ENCODE peak calls at places on chromosomes 3 and 15, in five cellular contexts. One of them, this sample, is unnamed.

GRCh38 chr3:13121553-13122001 is 48.3 kb upstream of the IQSEC1 start:
- DNase-seq in CD4-positive, CD25-positive, alpha-beta regulatory T cell: no peak
- DNase-seq in uterus: no peak
- DNase-seq in aorta: peak; percentile 73
- DNase-seq in Caco-2: peak; percentile 29
- DNase-seq in this sample: no peak

GRCh38 chr15:54288049-54288448 is 309.8 kb downstream of the UNC13C start:
- DNase-seq in Caco-2: no peak
- DNase-seq in CD4-positive, CD25-positive, alpha-beta regulatory T cell: no peak
- DNase-seq in uterus: no peak
- DNase-seq in aorta: no peak
- DNase-seq in this sample: no peak

GRCh38 chr3:122392868-122393844 is 9.2 kb downstream of the FAM162A start:
- DNase-seq in CD4-positive, CD25-positive, alpha-beta regulatory T cell: peak; percentile 71
- DNase-seq in uterus: no peak
- DNase-seq in aorta: no peak
- DNase-seq in Caco-2: no peak
- DNase-seq in this sample: no peak

GRCh38 chr15:79433610-79434009 is 1.5 kb downstream of the MINAR1 start:
- DNase-seq in uterus: no peak
- DNase-seq in CD4-positive, CD25-positive, alpha-beta regulatory T cell: no peak
- DNase-seq in Caco-2: no peak
- DNase-seq in aorta: no peak
- DNase-seq in this sample: no peak

GRCh38 chr3:98977520-98977919 is 76.0 kb upstream of the DCBLD2 start:
- DNase-seq in Caco-2: no peak
- DNase-seq in aorta: no peak
- DNase-seq in uterus: no peak
- DNase-seq in CD4-positive, CD25-positive, alpha-beta regulatory T cell: no peak
- DNase-seq in this sample: no peak

GRCh38 chr3:99644017-99644416 is 5.6 kb downstream of the COL8A1 start:
- DNase-seq in aorta: no peak
- DNase-seq in Caco-2: no peak
- DNase-seq in uterus: no peak
- DNase-seq in CD4-positive, CD25-positive, alpha-beta regulatory T cell: no peak
- DNase-seq in this sample: no peak

GRCh38 chr15:57873564-57874209 is 167.2 kb downstream of the POLR2M start:
- DNase-seq in aorta: no peak
- DNase-seq in CD4-positive, CD25-positive, alpha-beta regulatory T cell: no peak
- DNase-seq in uterus: no peak
- DNase-seq in Caco-2: no peak
- DNase-seq in this sample: no peak

GRCh38 chr15:59295742-59296090 is 77.0 kb downstream of the MYO1E start:
- DNase-seq in uterus: no peak
- DNase-seq in CD4-positive, CD25-positive, alpha-beta regulatory T cell: no peak
- DNase-seq in Caco-2: no peak
- DNase-seq in aorta: no peak
- DNase-seq in this sample: no peak

GRCh38 chr15:65578904-65579728 is 31.8 kb downstream of the INTS14 start:
- DNase-seq in CD4-positive, CD25-positive, alpha-beta regulatory T cell: no peak
- DNase-seq in uterus: no peak
- DNase-seq in Caco-2: no peak
- DNase-seq in aorta: no peak
- DNase-seq in this sample: no peak

GRCh38 chr3:46380471-46381215 is 9.9 kb downstream of the CCR5 start:
- DNase-seq in uterus: no peak
- DNase-seq in Caco-2: no peak
- DNase-seq in aorta: no peak
- DNase-seq in CD4-positive, CD25-positive, alpha-beta regulatory T cell: peak; percentile 42
- DNase-seq in this sample: no peak

GRCh38 chr3:160667452-160667851 is 9.5 kb upstream of the ARL14 start:
- DNase-seq in uterus: no peak
- DNase-seq in Caco-2: peak; percentile 73
- DNase-seq in CD4-positive, CD25-positive, alpha-beta regulatory T cell: no peak
- DNase-seq in aorta: no peak
- DNase-seq in this sample: no peak

GRCh38 chr3:186239321-186239720 is 122.7 kb downstream of the DGKG start:
- DNase-seq in CD4-positive, CD25-positive, alpha-beta regulatory T cell: no peak
- DNase-seq in aorta: no peak
- DNase-seq in uterus: no peak
- DNase-seq in Caco-2: no peak
- DNase-seq in this sample: no peak

GRCh38 chr3:72338942-72339749 is 509.1 kb downstream of the SHQ1 start:
- DNase-seq in CD4-positive, CD25-positive, alpha-beta regulatory T cell: no peak
- DNase-seq in uterus: peak; percentile 43
- DNase-seq in aorta: peak; percentile 88
- DNase-seq in Caco-2: peak; percentile 55
- DNase-seq in this sample: no peak

GRCh38 chr3:41117398-41117870 is 81.9 kb upstream of the CTNNB1 start:
- DNase-seq in uterus: peak; percentile 47
- DNase-seq in CD4-positive, CD25-positive, alpha-beta regulatory T cell: peak; percentile 94
- DNase-seq in Caco-2: no peak
- DNase-seq in aorta: peak; percentile 91
- DNase-seq in this sample: peak; percentile 83

DNA sequence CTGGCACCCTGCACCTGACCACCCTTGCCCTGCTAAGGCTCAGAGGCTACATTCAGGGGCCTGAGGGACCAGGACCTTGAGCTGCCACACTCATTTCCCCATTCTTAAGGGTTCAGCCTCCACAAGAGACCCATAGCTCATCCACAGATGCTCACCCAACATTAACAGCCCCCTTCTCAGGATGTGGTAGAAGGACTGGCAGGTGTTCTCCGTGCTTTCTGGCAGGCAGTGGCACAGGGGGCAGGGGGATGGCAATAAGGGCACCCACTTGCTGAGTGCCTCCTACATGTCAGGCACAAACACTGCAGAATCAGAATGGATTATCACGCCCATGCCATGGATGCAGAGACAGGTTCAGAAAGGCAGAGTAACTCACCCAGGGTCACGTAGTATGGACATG is 9.5 kb downstream of the MAPKAPK3 start:
- DNase-seq in uterus: no peak
- DNase-seq in CD4-positive, CD25-positive, alpha-beta regulatory T cell: peak; percentile 12
- DNase-seq in Caco-2: no peak
- DNase-seq in aorta: no peak
- DNase-seq in this sample: no peak
- H3K4me1 ChIP-seq in uterus: no peaks in the 10 kb centered on the region
- H3K4me1 ChIP-seq in CD4-positive, CD25-positive, alpha-beta regulatory T cell: peaks cover 94% of the 10 kb centered on the region
- H3K4me1 ChIP-seq in Caco-2: peaks cover 12% of the 10 kb centered on the region
- H3K4me1 ChIP-seq in aorta: no peaks in the 10 kb centered on the region
- H3K4me1 ChIP-seq in this sample: peaks cover 68% of the 10 kb centered on the region

GRCh38 chr15:40452296-40453090 is 11.7 kb downstream of the BAHD1 start:
- DNase-seq in uterus: no peak
- DNase-seq in aorta: no peak
- DNase-seq in CD4-positive, CD25-positive, alpha-beta regulatory T cell: peak; percentile 51
- DNase-seq in Caco-2: no peak
- DNase-seq in this sample: no peak

GRCh38 chr15:40449275-40449674 is 8.5 kb downstream of the BAHD1 start:
- DNase-seq in Caco-2: no peak
- DNase-seq in CD4-positive, CD25-positive, alpha-beta regulatory T cell: no peak
- DNase-seq in uterus: no peak
- DNase-seq in aorta: no peak
- DNase-seq in this sample: no peak

GRCh38 chr15:40451497-40452158 is 10.9 kb downstream of the BAHD1 start:
- DNase-seq in aorta: no peak
- DNase-seq in Caco-2: no peak
- DNase-seq in CD4-positive, CD25-positive, alpha-beta regulatory T cell: no peak
- DNase-seq in uterus: no peak
- DNase-seq in this sample: no peak

GRCh38 chr15:40448354-40448753 is 7.6 kb downstream of the BAHD1 start:
- DNase-seq in uterus: no peak
- DNase-seq in aorta: no peak
- DNase-seq in Caco-2: no peak
- DNase-seq in CD4-positive, CD25-positive, alpha-beta regulatory T cell: no peak
- DNase-seq in this sample: no peak

DNA sequence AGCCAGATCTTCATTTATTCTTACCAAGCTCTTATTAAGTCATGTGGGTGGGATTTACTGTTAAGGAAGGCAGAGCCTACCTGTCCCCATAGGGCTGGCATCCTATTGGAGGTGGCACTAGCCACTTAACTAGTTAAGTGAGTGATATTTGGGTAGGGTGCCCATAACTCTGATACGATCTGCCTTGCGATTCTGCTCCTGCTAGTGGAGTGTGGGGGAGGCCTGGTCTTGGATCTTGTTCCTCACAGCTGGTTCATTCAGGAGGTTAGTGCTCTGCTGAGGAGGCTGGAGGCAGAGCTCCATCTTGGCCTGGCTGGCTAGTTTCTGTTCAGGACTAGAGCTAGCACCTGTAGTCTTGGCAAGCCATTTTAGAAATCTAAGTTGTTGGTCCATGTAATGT is 9.3 kb downstream of the BAHD1 start:
- DNase-seq in CD4-positive, CD25-positive, alpha-beta regulatory T cell: no peak
- DNase-seq in aorta: no peak
- DNase-seq in Caco-2: no peak
- DNase-seq in uterus: no peak
- DNase-seq in this sample: no peak
- H3K4me1 ChIP-seq in CD4-positive, CD25-positive, alpha-beta regulatory T cell: peaks cover 53% of the 10 kb centered on the region
- H3K4me1 ChIP-seq in aorta: no peaks in the 10 kb centered on the region
- H3K4me1 ChIP-seq in Caco-2: peaks cover 28% of the 10 kb centered on the region
- H3K4me1 ChIP-seq in uterus: no peaks in the 10 kb centered on the region
- H3K4me1 ChIP-seq in this sample: peaks cover 32% of the 10 kb centered on the region

DNA sequence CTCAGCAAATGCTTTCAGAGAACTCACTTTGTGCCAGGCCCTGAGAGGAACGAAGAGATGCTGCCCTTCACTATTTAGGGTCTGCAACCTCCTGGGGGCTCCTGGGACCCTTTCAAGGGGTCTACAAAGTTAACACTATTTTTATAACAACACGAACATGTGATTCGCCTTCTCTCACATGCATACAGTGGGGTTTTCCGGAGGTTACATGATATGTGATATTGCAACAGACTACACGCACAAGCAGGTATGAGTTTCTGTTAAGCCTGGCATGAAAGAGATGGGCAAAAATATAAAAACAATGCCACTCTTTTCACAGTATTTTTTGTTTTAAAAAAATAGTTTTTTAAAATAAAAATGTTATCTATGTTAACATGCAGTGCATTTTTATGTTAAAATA is 10.3 kb downstream of the STARD5 start:
- DNase-seq in uterus: no peak
- DNase-seq in Caco-2: no peak
- DNase-seq in aorta: no peak
- DNase-seq in CD4-positive, CD25-positive, alpha-beta regulatory T cell: no peak
- DNase-seq in this sample: no peak
- H3K4me1 ChIP-seq in uterus: peaks cover 7% of the 10 kb centered on the region
- H3K4me1 ChIP-seq in Caco-2: no peaks in the 10 kb centered on the region
- H3K4me1 ChIP-seq in aorta: no peaks in the 10 kb centered on the region
- H3K4me1 ChIP-seq in CD4-positive, CD25-positive, alpha-beta regulatory T cell: peaks cover 26% of the 10 kb centered on the region
- H3K4me1 ChIP-seq in this sample: peaks cover 55% of the 10 kb centered on the region

GRCh38 chr15:81281925-81282895 is 41.7 kb downstream of the STARD5 start:
- DNase-seq in uterus: no peak
- DNase-seq in CD4-positive, CD25-positive, alpha-beta regulatory T cell: no peak
- DNase-seq in Caco-2: no peak
- DNase-seq in aorta: no peak
- DNase-seq in this sample: no peak
- H3K4me1 ChIP-seq in uterus: no peaks in the 10 kb centered on the region
- H3K4me1 ChIP-seq in CD4-positive, CD25-positive, alpha-beta regulatory T cell: peaks cover 32% of the 10 kb centered on the region
- H3K4me1 ChIP-seq in Caco-2: no peaks in the 10 kb centered on the region
- H3K4me1 ChIP-seq in aorta: no peaks in the 10 kb centered on the region
- H3K4me1 ChIP-seq in this sample: peaks cover 29% of the 10 kb centered on the region

GRCh38 chr3:66338927-66339326 is 118.1 kb downstream of the SLC25A26 start:
- DNase-seq in CD4-positive, CD25-positive, alpha-beta regulatory T cell: no peak
- DNase-seq in uterus: no peak
- DNase-seq in Caco-2: no peak
- DNase-seq in aorta: no peak
- DNase-seq in this sample: no peak
- H3K4me1 ChIP-seq in CD4-positive, CD25-positive, alpha-beta regulatory T cell: no peaks in the 10 kb centered on the region
- H3K4me1 ChIP-seq in uterus: no peaks in the 10 kb centered on the region
- H3K4me1 ChIP-seq in Caco-2: no peaks in the 10 kb centered on the region
- H3K4me1 ChIP-seq in aorta: no peaks in the 10 kb centered on the region
- H3K4me1 ChIP-seq in this sample: no peaks in the 10 kb centered on the region

DNA sequence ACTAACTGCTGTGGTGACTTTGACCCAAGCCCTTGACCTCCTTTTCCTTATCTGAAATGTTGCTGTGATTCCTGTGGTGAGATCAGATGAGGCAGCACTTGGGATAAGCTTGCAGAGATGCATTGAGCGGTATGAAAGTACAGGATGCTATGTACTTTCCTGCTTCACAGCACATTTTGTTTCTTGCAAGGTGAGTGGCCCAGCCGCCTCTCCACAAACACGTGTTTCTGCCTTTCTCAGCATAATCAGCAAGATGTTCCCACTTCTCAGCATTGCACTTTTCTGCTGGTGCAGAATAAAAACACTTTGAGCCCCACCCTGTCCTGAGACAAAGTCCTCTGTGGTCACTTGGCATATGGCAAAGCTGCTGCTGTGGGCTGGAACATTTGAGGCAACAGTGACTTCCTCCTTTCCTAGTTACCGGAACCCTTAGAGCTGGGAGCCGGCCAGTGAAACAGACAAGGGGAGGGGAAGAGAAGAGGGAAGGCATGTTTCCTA is 4.9 kb downstream of the NUDT16 start:
- DNase-seq in aorta: no peak
- DNase-seq in uterus: no peak
- DNase-seq in CD4-positive, CD25-positive, alpha-beta regulatory T cell: peak; percentile 8
- DNase-seq in Caco-2: no peak
- DNase-seq in this sample: no peak
- H3K4me1 ChIP-seq in aorta: no peaks in the 10 kb centered on the region
- H3K4me1 ChIP-seq in uterus: no peaks in the 10 kb centered on the region
- H3K4me1 ChIP-seq in CD4-positive, CD25-positive, alpha-beta regulatory T cell: peaks cover 7% of the 10 kb centered on the region
- H3K4me1 ChIP-seq in Caco-2: peaks cover 4% of the 10 kb centered on the region
- H3K4me1 ChIP-seq in this sample: peaks cover 6% of the 10 kb centered on the region

DNA sequence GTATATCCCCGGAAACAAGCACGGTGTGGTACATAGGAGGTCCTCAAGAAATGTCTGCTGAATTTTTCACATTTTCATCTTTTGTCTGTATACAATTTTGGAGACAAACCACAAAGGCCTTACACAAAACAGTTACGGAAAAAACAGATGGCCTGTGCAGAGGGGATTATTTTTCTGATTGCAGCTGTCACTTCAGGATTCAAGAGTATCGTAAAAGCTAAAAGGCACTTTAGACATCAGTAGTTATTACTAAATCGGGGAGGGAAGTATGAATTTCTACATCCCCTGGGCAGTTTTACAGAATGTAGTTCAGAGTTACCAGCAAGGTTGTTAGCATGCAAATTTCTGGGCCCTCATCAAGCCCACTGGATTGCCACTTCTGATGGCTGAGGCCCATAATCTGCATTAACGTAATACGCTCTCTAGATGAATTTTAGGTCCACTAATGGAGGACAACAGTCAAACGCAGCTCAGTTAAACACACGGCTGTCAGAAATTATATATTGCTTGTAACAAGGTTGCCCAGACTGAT is 1.2 kb downstream of the RIOX2 start:
- DNase-seq in aorta: no peak
- DNase-seq in Caco-2: no peak
- DNase-seq in CD4-positive, CD25-positive, alpha-beta regulatory T cell: no peak
- DNase-seq in uterus: no peak
- DNase-seq in this sample: no peak
- H3K4me1 ChIP-seq in aorta: no peaks in the 10 kb centered on the region
- H3K4me1 ChIP-seq in Caco-2: peaks cover 20% of the 10 kb centered on the region
- H3K4me1 ChIP-seq in CD4-positive, CD25-positive, alpha-beta regulatory T cell: peaks cover 32% of the 10 kb centered on the region
- H3K4me1 ChIP-seq in uterus: no peaks in the 10 kb centered on the region
- H3K4me1 ChIP-seq in this sample: peaks cover 9% of the 10 kb centered on the region

DNA sequence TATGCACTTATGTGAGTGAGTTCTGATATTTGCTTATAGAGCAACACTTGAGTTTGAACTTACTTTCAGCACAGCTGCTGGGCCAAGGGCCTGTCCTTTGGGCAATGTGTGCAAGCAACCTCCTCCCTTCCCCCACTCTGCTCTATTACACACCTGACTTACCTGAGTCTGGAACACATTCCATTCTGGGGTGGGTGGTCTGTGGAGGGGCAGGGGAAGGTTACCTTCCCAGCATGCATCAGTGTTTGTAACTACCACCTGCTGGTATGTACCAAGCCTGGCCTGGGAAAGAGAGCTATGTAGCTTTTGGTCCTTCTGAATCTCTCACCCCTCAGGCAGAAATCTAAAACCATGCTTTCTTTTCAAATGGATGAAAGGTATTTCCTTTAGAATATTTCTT is 103.0 kb downstream of the ISL2 start:
- DNase-seq in uterus: no peak
- DNase-seq in CD4-positive, CD25-positive, alpha-beta regulatory T cell: no peak
- DNase-seq in Caco-2: peak; percentile 55
- DNase-seq in aorta: no peak
- DNase-seq in this sample: no peak
- H3K4me1 ChIP-seq in uterus: no peaks in the 10 kb centered on the region
- H3K4me1 ChIP-seq in CD4-positive, CD25-positive, alpha-beta regulatory T cell: no peaks in the 10 kb centered on the region
- H3K4me1 ChIP-seq in Caco-2: peaks cover 4% of the 10 kb centered on the region
- H3K4me1 ChIP-seq in aorta: no peaks in the 10 kb centered on the region
- H3K4me1 ChIP-seq in this sample: no peaks in the 10 kb centered on the region